ENCODE peak calls at places on chromosomes 2 and 18, in nine cellular contexts. X is omental fat pad, G is left lung, U is tibial artery, K is gastrocnemius medialis, C is neural crest cell, W is fibroblast of the aortic adventitia, B is GM23338, R is AG04449. Y is an unnamed sample.

GRCh38 chr2:12119841-12120240 is 373.4 kb downstream of the LPIN1 start:
- DNase-seq in K (no peak), W (peak), G (no peak), U (no peak), R (no peak), X (no peak), B (no peak), C (no peak), Y (no peak)

GRCh38 chr2:134836986-134837385 is 1.4 kb upstream of the ACMSD start:
- DNase-seq in X (no peak), W (peak), K (no peak), G (no peak), U (no peak), B (no peak), C (no peak), R (peak), Y (no peak)

GRCh38 chr2:142675398-142675797 is 202.1 kb upstream of the KYNU start:
- DNase-seq in U (no peak), W (peak), R (no peak), X (no peak), B (no peak), C (no peak), K (no peak), G (no peak), Y (no peak)

GRCh38 chr2:179612591-179613298 is 248.7 kb downstream of the ZNF385B start:
- DNase-seq in R (no peak), U (no peak), X (no peak), W (peak), G (no peak), K (no peak), B (no peak), C (no peak), Y (no peak)

GRCh38 chr18:78080761-78081160 is 831.1 kb downstream of the GALR1 start:
- DNase-seq in K (no peak), X (no peak), R (no peak), W (no peak), B (no peak), U (no peak), C (no peak), G (no peak), Y (no peak)

GRCh38 chr2:216632952-216633615 is at the start of gene IGFBP2:
- DNase-seq in C (peak), G (no peak), K (no peak), X (no peak), U (no peak), R (no peak), W (no peak), B (peak), Y (peak)

GRCh38 chr2:216683846-216684245 is 11.5 kb downstream of the IGFBP5 start:
- DNase-seq in K (peak), R (peak), C (no peak), W (peak), U (peak), B (no peak), X (peak), G (no peak), Y (no peak)

GRCh38 chr2:20188201-20188600 is 36.7 kb downstream of the SDC1 start:
- DNase-seq in C (no peak), W (no peak), U (no peak), G (peak), X (no peak), R (no peak), K (no peak), B (no peak), Y (no peak)

GRCh38 chr2:235492850-235493344 is 946 bp upstream of the AGAP1 start:
- DNase-seq in G (no peak), U (no peak), B (peak), K (no peak), X (no peak), R (no peak), C (no peak), W (no peak), Y (peak)

GRCh38 chr2:96856776-96857673 is 791 bp downstream of the ANKRD39 start:
- DNase-seq in K (peak), G (no peak), X (no peak), U (no peak), C (no peak), W (peak), B (peak), R (no peak), Y (no peak)

GRCh38 chr18:2903006-2903405 is 56.2 kb downstream of the EMILIN2 start:
- DNase-seq in R (no peak), G (no peak), U (peak), X (no peak), W (peak), K (peak), B (no peak), C (no peak), Y (no peak)

GRCh38 chr18:1483386-1483785 is 578.7 kb downstream of the ADCYAP1 start:
- DNase-seq in K (no peak), C (no peak), X (no peak), W (peak), R (no peak), B (no peak), G (no peak), U (no peak), Y (no peak)

GRCh38 chr18:21656402-21656801 is 44.3 kb downstream of the SNRPD1 start:
- DNase-seq in C (no peak), G (no peak), W (peak), B (no peak), U (no peak), X (no peak), K (no peak), R (peak), Y (no peak)

GRCh38 chr2:222445226-222445625 is 20.9 kb downstream of the SGPP2 start:
- DNase-seq in B (peak), R (no peak), K (peak), U (no peak), G (no peak), X (no peak), W (no peak), C (no peak), Y (no peak)

GRCh38 chr2:177740718-177741117 is 331.9 kb downstream of the PDE11A start:
- DNase-seq in K (no peak), W (no peak), X (no peak), R (no peak), B (no peak), G (no peak), C (no peak), U (no peak), Y (no peak)

GRCh38 chr18:48356909-48357631 is 52.1 kb downstream of the ZBTB7C start:
- DNase-seq in W (no peak), C (no peak), B (peak), R (no peak), K (no peak), X (no peak), U (no peak), G (no peak), Y (peak)

GRCh38 chr18:60601249-60601648 is 228.7 kb upstream of the MC4R start:
- DNase-seq in C (no peak), U (no peak), G (no peak), R (no peak), B (no peak), K (no peak), W (no peak), X (no peak), Y (no peak)

GRCh38 chr18:35178260-35178659 is 62.6 kb upstream of the ZNF397 start:
- DNase-seq in B (no peak), R (no peak), K (peak), W (peak), C (no peak), U (no peak), G (no peak), X (no peak), Y (no peak)

GRCh38 chr2:74878551-74878950 is 44.6 kb downstream of the HK2 start:
- DNase-seq in G (peak), U (no peak), R (no peak), K (no peak), X (no peak), C (no peak), W (no peak), B (no peak), Y (no peak)

GRCh38 chr2:85914525-85914881 is 25.7 kb upstream of the ST3GAL5 start:
- DNase-seq in R (no peak), X (no peak), U (no peak), C (no peak), G (no peak), K (no peak), B (no peak), W (no peak), Y (no peak)

GRCh38 chr2:9779572-9780264 is 63.6 kb upstream of the TAF1B start:
- DNase-seq in C (no peak), G (no peak), W (no peak), K (peak), X (no peak), B (no peak), R (no peak), U (no peak), Y (no peak)

GRCh38 chr18:48230459-48231113 is 178.6 kb downstream of the ZBTB7C start:
- DNase-seq in K (peak), B (peak), R (no peak), X (no peak), G (no peak), C (peak), W (peak), U (peak), Y (peak)

GRCh38 chr2:26786207-26787023 is 559 bp downstream of the CENPA start:
- DNase-seq in K (no peak), U (no peak), C (no peak), B (no peak), G (peak), X (no peak), W (no peak), R (no peak), Y (no peak)

GRCh38 chr2:237577458-237577857 is 11.1 kb downstream of the PRLH start:
- DNase-seq in K (no peak), G (no peak), B (no peak), X (no peak), C (no peak), U (no peak), R (no peak), W (no peak), Y (no peak)

GRCh38 chr2:238127165-238128060 is 11.1 kb upstream of the KLHL30 start:
- DNase-seq in U (no peak), B (no peak), G (peak), X (no peak), C (no peak), R (no peak), W (peak), K (no peak), Y (peak)

GRCh38 chr2:199370150-199370780 is 87.5 kb downstream of the SATB2 start:
- DNase-seq in B (no peak), C (no peak), G (no peak), K (no peak), R (no peak), W (peak), X (no peak), U (no peak), Y (no peak)

GRCh38 chr2:58131191-58132011 is 84.8 kb downstream of the VRK2 start:
- DNase-seq in X (no peak), R (no peak), K (no peak), G (no peak), B (peak), C (no peak), U (peak), W (peak), Y (peak)

GRCh38 chr2:112962308-112963175 is 15.3 kb upstream of the IL36G start:
- DNase-seq in X (no peak), R (no peak), U (no peak), B (no peak), W (no peak), G (no peak), C (no peak), K (no peak), Y (no peak)

GRCh38 chr2:112959109-112959591 is 18.7 kb upstream of the IL36G start:
- DNase-seq in B (peak), X (no peak), R (no peak), C (no peak), K (no peak), U (no peak), W (peak), G (no peak), Y (no peak)

GRCh38 chr2:112960230-112960825 is 17.5 kb upstream of the IL36G start:
- DNase-seq in W (no peak), U (no peak), G (no peak), R (no peak), C (no peak), K (no peak), X (no peak), B (peak), Y (no peak)

GRCh38 chr2:112957511-112957910 is 20.3 kb upstream of the IL36G start:
- DNase-seq in B (no peak), R (no peak), U (no peak), G (no peak), W (peak), K (no peak), X (no peak), C (no peak), Y (no peak)

GRCh38 chr2:112958428-112959108 is 19.2 kb upstream of the IL36G start:
- DNase-seq in X (no peak), C (peak), G (no peak), K (no peak), U (no peak), R (no peak), W (peak), B (peak), Y (peak)
- TF ChIP-seq CTCF in X (no peak), C (peak), G (peak), K (no peak), U (peak), R (peak), W (peak), B (peak), Y (peak)

GRCh38 chr2:231613655-231614558 is 21.2 kb downstream of the TEX44 start:
- DNase-seq in U (peak), G (peak), K (peak), X (peak), R (no peak), C (peak), W (peak), B (peak), Y (peak)
- TF ChIP-seq CTCF in U (peak), G (no peak), K (peak), X (no peak), R (peak), C (peak), W (peak), B (no peak), Y (peak)

GRCh38 chr2:39379643-39380524 is 57.2 kb downstream of the MAP4K3 start:
- DNase-seq in U (no peak), B (peak), X (no peak), G (no peak), W (peak), R (peak), K (no peak), C (no peak), Y (no peak)
- TF ChIP-seq CTCF in U (peak), B (peak), X (no peak), G (peak), W (peak), R (peak), K (peak), C (peak), Y (peak)

DNA sequence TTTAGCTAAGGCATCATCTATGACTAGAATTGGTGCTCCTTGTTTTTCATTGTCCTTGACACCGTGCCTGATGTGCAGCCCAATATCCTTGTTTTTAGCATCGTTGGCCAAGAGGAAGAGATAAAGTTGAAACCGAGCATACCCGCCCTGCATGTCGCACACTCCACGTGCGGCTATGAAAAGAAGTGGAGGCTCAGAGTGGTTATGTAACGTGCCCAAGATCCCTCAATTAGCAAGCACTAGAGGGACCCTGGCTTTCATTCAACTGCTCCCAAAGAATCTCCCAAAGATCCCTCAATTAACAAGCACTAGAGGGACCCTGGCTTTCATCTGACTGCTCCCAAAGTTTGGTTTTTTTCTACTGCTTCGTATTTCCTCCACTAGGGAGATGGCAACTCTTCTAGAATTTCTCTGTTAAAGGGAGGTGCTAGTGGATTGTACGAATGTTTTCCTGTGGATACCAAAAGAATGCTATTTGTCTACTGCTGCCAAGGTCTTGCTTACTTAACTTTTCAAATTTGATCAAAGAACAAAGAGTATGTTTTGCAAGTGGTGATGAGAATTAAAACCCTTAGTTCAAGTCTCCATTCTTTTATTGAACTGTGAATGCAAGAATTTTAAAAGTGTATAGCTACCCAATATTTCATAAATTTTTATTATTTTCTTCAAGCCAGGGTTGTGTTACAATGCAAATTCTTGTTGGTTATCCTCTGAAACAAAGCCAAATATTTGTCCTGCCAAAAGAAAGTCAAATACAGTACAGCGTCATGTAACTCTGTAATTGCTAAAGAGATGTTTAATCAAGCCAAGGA is 92.1 kb downstream of the AOX1 start:
- DNase-seq in R (no peak), U (peak), G (no peak), W (peak), K (no peak), X (no peak), B (peak), C (no peak), Y (no peak)
- TF ChIP-seq CTCF in R (no peak), U (no peak), G (no peak), W (peak), K (no peak), X (no peak), B (peak), C (no peak), Y (no peak)

GRCh38 chr2:229170907-229171306 is 100.2 kb downstream of the PID1 start:
- DNase-seq in K (no peak), C (no peak), G (no peak), R (no peak), X (no peak), W (no peak), B (no peak), U (no peak), Y (no peak)
- TF ChIP-seq CTCF in K (no peak), C (no peak), G (no peak), R (no peak), X (no peak), W (no peak), B (no peak), U (no peak), Y (no peak)

DNA sequence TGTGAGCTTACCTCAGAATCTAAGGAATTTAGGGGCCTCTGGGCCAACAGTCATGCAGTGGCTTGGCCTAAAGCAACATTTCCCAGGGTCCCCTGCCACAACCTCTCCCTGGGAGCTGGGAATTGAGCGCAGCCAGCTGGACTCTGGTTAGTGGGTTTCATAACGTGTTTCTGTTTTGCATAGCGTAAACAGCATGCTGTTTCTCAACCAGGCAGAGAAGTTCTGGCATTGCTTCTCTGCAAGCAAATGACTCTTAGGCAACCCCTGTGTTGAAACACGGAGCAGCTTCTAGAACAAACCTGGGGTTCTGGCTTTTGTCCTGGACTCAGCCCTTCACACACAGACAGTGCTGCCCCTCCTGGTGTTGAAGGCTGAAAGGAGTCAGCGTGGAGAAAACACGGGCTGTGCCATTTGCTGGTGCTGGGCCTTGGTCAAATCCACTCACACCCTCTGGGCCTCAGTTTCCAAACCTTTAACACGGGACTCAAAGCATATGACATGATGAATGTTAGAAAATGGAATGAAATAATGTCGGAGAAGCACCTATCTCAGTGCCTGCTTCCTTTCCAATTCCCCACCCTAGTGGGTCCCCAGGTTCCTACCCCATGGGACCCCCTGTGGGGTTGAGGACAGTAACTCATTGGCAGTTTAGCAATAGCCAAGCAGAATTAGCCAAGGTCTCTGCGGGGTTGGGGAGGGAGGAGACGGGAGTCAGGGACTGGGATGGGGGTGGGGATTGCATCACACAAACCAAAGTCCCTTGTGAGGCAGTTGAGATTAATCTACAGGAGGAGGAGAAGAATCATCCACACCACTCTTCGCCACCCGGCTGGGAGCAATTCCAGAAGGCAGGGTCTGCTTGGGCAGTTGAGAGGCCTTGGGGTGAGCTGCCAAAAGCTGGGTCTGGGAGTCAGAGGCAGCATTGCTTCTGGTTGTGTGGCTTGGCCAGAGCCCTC is 30.2 kb upstream of the IL1R2 start:
- DNase-seq in X (peak), R (peak), K (peak), G (no peak), W (peak), B (no peak), U (peak), C (no peak), Y (no peak)
- TF ChIP-seq CTCF in X (no peak), R (no peak), K (no peak), G (no peak), W (peak), B (no peak), U (peak), C (no peak), Y (no peak)

GRCh38 chr2:240256704-240257637 is 116.5 kb upstream of the OTOS start:
- DNase-seq in C (no peak), X (no peak), G (peak), U (no peak), R (no peak), W (no peak), K (no peak), B (no peak), Y (no peak)
- TF ChIP-seq CTCF in C (no peak), X (no peak), G (no peak), U (no peak), R (no peak), W (no peak), K (no peak), B (no peak), Y (no peak)

GRCh38 chr18:70576281-70577022 is 287.6 kb downstream of the SOCS6 start:
- DNase-seq in R (no peak), U (no peak), K (no peak), B (no peak), W (no peak), X (no peak), G (no peak), C (no peak), Y (no peak)

GRCh38 chr18:70577023-70577420 is 288.2 kb downstream of the SOCS6 start:
- DNase-seq in X (no peak), G (no peak), R (no peak), K (no peak), C (no peak), B (no peak), U (no peak), W (no peak), Y (no peak)

DNA sequence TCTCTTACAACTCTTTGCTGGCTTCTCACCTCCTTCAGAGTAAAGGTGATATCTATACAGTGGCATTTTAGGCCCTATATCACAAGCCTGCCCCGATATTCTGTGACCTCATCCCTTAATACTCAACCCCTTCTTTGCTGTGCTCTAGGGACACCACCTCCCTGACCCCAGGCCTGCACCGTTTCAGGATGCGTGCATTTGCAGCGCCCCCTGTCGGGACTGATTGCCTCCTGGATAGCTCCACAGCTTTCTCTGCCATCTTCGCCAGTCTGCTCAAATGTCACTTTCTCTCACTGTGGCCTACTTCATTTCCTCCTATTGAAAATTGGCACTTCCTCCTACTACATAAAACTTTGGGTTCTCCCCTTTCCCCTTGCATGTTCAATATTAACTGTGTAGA is 289.6 kb downstream of the SOCS6 start:
- DNase-seq in G (no peak), X (no peak), W (no peak), R (no peak), K (no peak), C (peak), U (no peak), B (no peak), Y (peak)
- TF ChIP-seq CTCF in G (no peak), X (no peak), W (no peak), R (no peak), K (no peak), C (peak), U (no peak), B (no peak), Y (no peak)